ENCODE peak calls at places on chromosomes 12 and 14, in eight cellular contexts. I is astrocyte of the spinal cord, G is mesendoderm, J is IMR-90, P is astrocyte, H is AG04449, S is A549, Q is bronchial epithelial cell. U is an unnamed sample.

GRCh38 chr12:4148418-4149056 is 125.0 kb upstream of the CCND2 start:
- DNase-seq in I (no peak), G (no peak), J (no peak), P (no peak), H (no peak), S (no peak), Q (no peak), U (no peak)

GRCh38 chr12:113332688-113333087 is 2.2 kb downstream of the SLC8B1 start:
- DNase-seq in I (no peak), G (no peak), J (no peak), P (no peak), H (no peak), S (no peak), Q (no peak), U (no peak)

GRCh38 chr12:113088971-113089756 is 32.6 kb downstream of the DTX1 start:
- DNase-seq in I (no peak), G (no peak), J (no peak), P (no peak), H (no peak), S (no peak), Q (no peak), U (no peak)

GRCh38 chr14:55129086-55129427 is at the start of gene LGALS3:
- DNase-seq in I (peak), G (peak), J (peak), P (no peak), H (no peak), S (peak), Q (peak), U (peak)

GRCh38 chr14:61403411-61403810 is 82.0 kb downstream of the PRKCH start:
- DNase-seq in I (no peak), G (no peak), J (no peak), P (no peak), H (no peak), S (no peak), Q (no peak), U (no peak)

GRCh38 chr12:120267736-120268135 is 2.2 kb upstream of the PXN start:
- DNase-seq in I (no peak), G (no peak), J (no peak), P (no peak), H (no peak), S (no peak), Q (no peak), U (no peak)

GRCh38 chr12:106736051-106736957 is 38.2 kb upstream of the RIC8B start:
- DNase-seq in I (no peak), G (peak), J (no peak), P (no peak), H (no peak), S (no peak), Q (peak), U (no peak)

GRCh38 chr14:74179775-74180354 is 59.4 kb upstream of the VSX2 start:
- DNase-seq in I (no peak), G (no peak), J (no peak), P (no peak), H (no peak), S (no peak), Q (no peak), U (no peak)

GRCh38 chr12:127803545-127803944 is 463.4 kb upstream of the TMEM132C start:
- DNase-seq in I (peak), G (no peak), J (no peak), P (peak), H (no peak), S (no peak), Q (no peak), U (peak)

GRCh38 chr12:95629392-95629791 is 78.1 kb upstream of the USP44 start:
- DNase-seq in I (no peak), G (no peak), J (no peak), P (no peak), H (no peak), S (no peak), Q (no peak), U (no peak)

GRCh38 chr12:92898755-92899154 is 30.3 kb downstream of the EEA1 start:
- DNase-seq in I (no peak), G (no peak), J (peak), P (peak), H (no peak), S (no peak), Q (peak), U (peak)

GRCh38 chr12:32178341-32179010 is 71.8 kb downstream of the BICD1 start:
- DNase-seq in I (no peak), G (peak), J (no peak), P (no peak), H (no peak), S (no peak), Q (no peak), U (no peak)

GRCh38 chr14:26276757-26277156 is 321.1 kb downstream of the NOVA1 start:
- DNase-seq in I (no peak), G (peak), J (no peak), P (no peak), H (no peak), S (no peak), Q (no peak), U (no peak)

GRCh38 chr12:52415870-52416750 is 10.0 kb upstream of the KRT82 start:
- DNase-seq in I (peak), G (no peak), J (peak), P (peak), H (peak), S (no peak), Q (peak), U (peak)

GRCh38 chr14:89586258-89587127 is 169.5 kb upstream of the FOXN3 start:
- DNase-seq in I (no peak), G (no peak), J (no peak), P (no peak), H (no peak), S (no peak), Q (no peak), U (no peak)

GRCh38 chr12:92615703-92616102 is 87.1 kb upstream of the PLEKHG7 start:
- DNase-seq in I (no peak), G (no peak), J (no peak), P (no peak), H (no peak), S (no peak), Q (peak), U (no peak)

GRCh38 chr12:117333331-117334000 is 28.0 kb downstream of the NOS1 start:
- DNase-seq in I (no peak), G (no peak), J (no peak), P (no peak), H (no peak), S (no peak), Q (no peak), U (no peak)

GRCh38 chr14:24339284-24340151 is at the start of gene RIPK3:
- DNase-seq in I (no peak), G (no peak), J (no peak), P (no peak), H (no peak), S (no peak), Q (peak), U (no peak)

GRCh38 chr12:124007356-124007755 is 34.3 kb downstream of the ZNF664 start:
- DNase-seq in I (no peak), G (no peak), J (no peak), P (no peak), H (no peak), S (no peak), Q (no peak), U (no peak)

GRCh38 chr12:3684449-3685051 is 68.4 kb downstream of the CRACR2A start:
- DNase-seq in I (no peak), G (no peak), J (no peak), P (no peak), H (no peak), S (no peak), Q (no peak), U (no peak)

GRCh38 chr14:24397639-24398297 is 1.0 kb upstream of the NYNRIN start:
- DNase-seq in I (no peak), G (no peak), J (no peak), P (no peak), H (no peak), S (no peak), Q (no peak), U (no peak)

GRCh38 chr12:119417440-119417839 is 82.9 kb downstream of the CCDC60 start:
- DNase-seq in I (no peak), G (no peak), J (no peak), P (no peak), H (no peak), S (no peak), Q (no peak), U (no peak)

GRCh38 chr12:93363854-93364297 is 13.8 kb upstream of the NUDT4 start:
- DNase-seq in I (no peak), G (no peak), J (no peak), P (no peak), H (no peak), S (no peak), Q (no peak), U (no peak)

GRCh38 chr14:44935155-44935554 is 26.6 kb downstream of the KLHL28 start:
- DNase-seq in I (no peak), G (no peak), J (peak), P (no peak), H (no peak), S (no peak), Q (no peak), U (no peak)

GRCh38 chr12:30286345-30286926 is 409.2 kb downstream of the IPO8 start:
- DNase-seq in I (peak), G (peak), J (peak), P (peak), H (no peak), S (peak), Q (peak), U (peak)

GRCh38 chr12:71782007-71782406 is 27.3 kb downstream of the RAB21 start:
- DNase-seq in I (no peak), G (no peak), J (no peak), P (no peak), H (no peak), S (no peak), Q (no peak), U (no peak)

GRCh38 chr12:85007836-85008235 is 28.2 kb downstream of the TSPAN19 start:
- DNase-seq in I (peak), G (no peak), J (peak), P (no peak), H (no peak), S (no peak), Q (peak), U (peak)

GRCh38 chr12:75656650-75657049 is 145.2 kb upstream of the KRR1 start:
- DNase-seq in I (peak), G (peak), J (peak), P (peak), H (peak), S (no peak), Q (peak), U (peak)

GRCh38 chr14:64053694-64054669 is 201.2 kb downstream of the SYNE2 start:
- DNase-seq in I (peak), G (no peak), J (peak), P (no peak), H (no peak), S (no peak), Q (peak), U (no peak)

GRCh38 chr14:104393898-104394605 is 185.5 kb upstream of the C14orf180 start:
- DNase-seq in I (no peak), G (no peak), J (no peak), P (no peak), H (no peak), S (no peak), Q (no peak), U (no peak)

GRCh38 chr14:40618225-40618898 is 988.3 kb upstream of the LRFN5 start:
- DNase-seq in I (no peak), G (no peak), J (no peak), P (no peak), H (no peak), S (no peak), Q (no peak), U (no peak)

GRCh38 chr12:6062427-6063378 is 61.8 kb downstream of the VWF start:
- DNase-seq in I (peak), G (peak), J (peak), P (no peak), H (no peak), S (peak), Q (no peak), U (peak)

GRCh38 chr12:62711626-62712305 is 223.2 kb downstream of the PPM1H start:
- DNase-seq in I (peak), G (no peak), J (no peak), P (peak), H (no peak), S (no peak), Q (no peak), U (no peak)

GRCh38 chr12:98371419-98371818 is 144.0 kb upstream of the TMPO start:
- DNase-seq in I (peak), G (no peak), J (no peak), P (peak), H (no peak), S (no peak), Q (no peak), U (no peak)

GRCh38 chr12:106769078-106769477 is 5.4 kb upstream of the RIC8B start:
- DNase-seq in I (peak), G (peak), J (peak), P (peak), H (peak), S (no peak), Q (no peak), U (peak)

GRCh38 chr14:59959663-59960062 is 39.7 kb downstream of the LRRC9 start:
- DNase-seq in I (no peak), G (no peak), J (no peak), P (no peak), H (no peak), S (no peak), Q (no peak), U (no peak)

GRCh38 chr14:68973639-68974038 is 5.5 kb downstream of the ACTN1 start:
- DNase-seq in I (no peak), G (no peak), J (no peak), P (no peak), H (no peak), S (no peak), Q (no peak), U (no peak)

GRCh38 chr14:68977137-68977740 is 1.9 kb downstream of the ACTN1 start:
- DNase-seq in I (no peak), G (no peak), J (no peak), P (no peak), H (no peak), S (no peak), Q (no peak), U (no peak)

GRCh38 chr14:68974759-68975347 is 4.2 kb downstream of the ACTN1 start:
- DNase-seq in I (no peak), G (no peak), J (no peak), P (no peak), H (no peak), S (no peak), Q (no peak), U (no peak)

GRCh38 chr14:68976160-68977067 is 2.7 kb downstream of the ACTN1 start:
- DNase-seq in I (no peak), G (no peak), J (peak), P (no peak), H (no peak), S (no peak), Q (peak), U (peak)

GRCh38 chr14:68975667-68976066 is 3.4 kb downstream of the ACTN1 start:
- DNase-seq in I (peak), G (no peak), J (peak), P (peak), H (no peak), S (no peak), Q (peak), U (peak)
- H3K4me3 ChIP-seq in I (peak), G (no peak), J (peak), P (peak), H (peak), S (peak), Q (no peak), U (peak)

GRCh38 chr14:69259531-69260245 is at the start of gene GALNT16:
- DNase-seq in I (peak), G (peak), J (peak), P (peak), H (no peak), S (peak), Q (no peak), U (no peak)
- H3K4me3 ChIP-seq in I (peak), G (peak), J (peak), P (peak), H (peak), S (peak), Q (peak), U (peak)

GRCh38 chr12:9758119-9758518 is 2.6 kb downstream of the CD69 start:
- DNase-seq in I (no peak), G (no peak), J (no peak), P (no peak), H (no peak), S (no peak), Q (no peak), U (no peak)
- H3K4me3 ChIP-seq in I (no peak), G (no peak), J (no peak), P (no peak), H (no peak), S (no peak), Q (no peak), U (no peak)

GRCh38 chr14:53979141-53979673 is 22.6 kb upstream of the BMP4 start:
- DNase-seq in I (peak), G (peak), J (no peak), P (peak), H (no peak), S (no peak), Q (no peak), U (peak)
- H3K4me3 ChIP-seq in I (no peak), G (no peak), J (no peak), P (no peak), H (no peak), S (no peak), Q (no peak), U (no peak)